ENCODE peak calls at places on chromosomes 5 and 9, in six cellular contexts. One of them, this sample, is unnamed.

GRCh38 chr5:87944553-87945320 is 323.9 kb downstream of the TMEM161B start:
- DNase-seq in fibroblast of villous mesenchyme: no peak
- DNase-seq in retinal pigment epithelial cell: no peak
- DNase-seq in H7: peak
- DNase-seq in GM12891: no peak
- DNase-seq in T-helper 2 cell: no peak
- DNase-seq in this sample: no peak

GRCh38 chr9:16540996-16541668 is 329.3 kb downstream of the BNC2 start:
- DNase-seq in fibroblast of villous mesenchyme: no peak
- DNase-seq in retinal pigment epithelial cell: no peak
- DNase-seq in H7: no peak
- DNase-seq in GM12891: no peak
- DNase-seq in T-helper 2 cell: no peak
- DNase-seq in this sample: no peak

GRCh38 chr9:98877211-98877730 is 66.4 kb upstream of the COL15A1 start:
- DNase-seq in fibroblast of villous mesenchyme: no peak
- DNase-seq in retinal pigment epithelial cell: no peak
- DNase-seq in H7: no peak
- DNase-seq in GM12891: no peak
- DNase-seq in T-helper 2 cell: no peak
- DNase-seq in this sample: no peak

GRCh38 chr5:79552984-79553383 is 39.0 kb upstream of the HOMER1 start:
- DNase-seq in fibroblast of villous mesenchyme: peak
- DNase-seq in retinal pigment epithelial cell: no peak
- DNase-seq in H7: no peak
- DNase-seq in GM12891: no peak
- DNase-seq in T-helper 2 cell: no peak
- DNase-seq in this sample: no peak

GRCh38 chr9:129989740-129990139 is 53.2 kb downstream of the FNBP1 start:
- DNase-seq in fibroblast of villous mesenchyme: peak
- DNase-seq in retinal pigment epithelial cell: no peak
- DNase-seq in H7: no peak
- DNase-seq in GM12891: no peak
- DNase-seq in T-helper 2 cell: no peak
- DNase-seq in this sample: no peak

GRCh38 chr9:715743-716400 is 125.6 kb upstream of the DMRT1 start:
- DNase-seq in fibroblast of villous mesenchyme: no peak
- DNase-seq in retinal pigment epithelial cell: no peak
- DNase-seq in H7: no peak
- DNase-seq in GM12891: no peak
- DNase-seq in T-helper 2 cell: no peak
- DNase-seq in this sample: no peak

GRCh38 chr9:125807065-125807464 is 59.9 kb downstream of the PBX3 start:
- DNase-seq in fibroblast of villous mesenchyme: peak
- DNase-seq in retinal pigment epithelial cell: no peak
- DNase-seq in H7: no peak
- DNase-seq in GM12891: no peak
- DNase-seq in T-helper 2 cell: no peak
- DNase-seq in this sample: no peak

GRCh38 chr9:123445981-123446610 is 90.1 kb downstream of the CRB2 start:
- DNase-seq in fibroblast of villous mesenchyme: peak
- DNase-seq in retinal pigment epithelial cell: no peak
- DNase-seq in H7: no peak
- DNase-seq in GM12891: no peak
- DNase-seq in T-helper 2 cell: no peak
- DNase-seq in this sample: no peak

GRCh38 chr9:94804917-94805544 is 78.5 kb downstream of the AOPEP start:
- DNase-seq in fibroblast of villous mesenchyme: no peak
- DNase-seq in retinal pigment epithelial cell: no peak
- DNase-seq in H7: no peak
- DNase-seq in GM12891: no peak
- DNase-seq in T-helper 2 cell: no peak
- DNase-seq in this sample: no peak

GRCh38 chr9:109242751-109243150 is 75.7 kb upstream of the FRRS1L start:
- DNase-seq in fibroblast of villous mesenchyme: no peak
- DNase-seq in retinal pigment epithelial cell: no peak
- DNase-seq in H7: no peak
- DNase-seq in GM12891: no peak
- DNase-seq in T-helper 2 cell: no peak
- DNase-seq in this sample: no peak

GRCh38 chr5:93717162-93717561 is 24.2 kb downstream of the POU5F2 start:
- DNase-seq in fibroblast of villous mesenchyme: peak
- DNase-seq in retinal pigment epithelial cell: peak
- DNase-seq in H7: no peak
- DNase-seq in GM12891: no peak
- DNase-seq in T-helper 2 cell: no peak
- DNase-seq in this sample: no peak

GRCh38 chr5:67878911-67879310 is 336.6 kb upstream of the PIK3R1 start:
- DNase-seq in fibroblast of villous mesenchyme: no peak
- DNase-seq in retinal pigment epithelial cell: no peak
- DNase-seq in H7: no peak
- DNase-seq in GM12891: no peak
- DNase-seq in T-helper 2 cell: no peak
- DNase-seq in this sample: no peak

GRCh38 chr9:127574089-127574921 is 37.8 kb upstream of the STXBP1 start:
- DNase-seq in fibroblast of villous mesenchyme: peak
- DNase-seq in retinal pigment epithelial cell: no peak
- DNase-seq in H7: peak
- DNase-seq in GM12891: no peak
- DNase-seq in T-helper 2 cell: no peak
- DNase-seq in this sample: no peak

GRCh38 chr5:6759401-6759800 is 46.2 kb downstream of the TENT4A start:
- DNase-seq in fibroblast of villous mesenchyme: no peak
- DNase-seq in retinal pigment epithelial cell: peak
- DNase-seq in H7: peak
- DNase-seq in GM12891: no peak
- DNase-seq in T-helper 2 cell: no peak
- DNase-seq in this sample: no peak